ENCODE peak calls at places on chromosome 17, in ten cellular contexts. One of them, this sample, is unnamed.

GRCh38 chr17:18026408-18026776 is 12.6 kb downstream of the ATPAF2 start:
- DNase-seq in uterus: no peak
- DNase-seq in endothelial cell of umbilical vein: peak; percentile 29
- DNase-seq in thyroid gland: peak; percentile 13
- DNase-seq in IMR-90: peak; percentile 81
- DNase-seq in A549: no peak
- DNase-seq in gastrocnemius medialis: peak; percentile 32
- DNase-seq in breast epithelium: no peak
- DNase-seq in stomach: no peak
- DNase-seq in transverse colon: no peak
- DNase-seq in this sample: no peak

GRCh38 chr17:51035436-51035835 is 85.2 kb downstream of the SPAG9 start:
- DNase-seq in uterus: no peak
- DNase-seq in endothelial cell of umbilical vein: peak; percentile 68
- DNase-seq in thyroid gland: no peak
- DNase-seq in IMR-90: peak; percentile 91
- DNase-seq in A549: no peak
- DNase-seq in gastrocnemius medialis: no peak
- DNase-seq in breast epithelium: no peak
- DNase-seq in stomach: no peak
- DNase-seq in transverse colon: no peak
- DNase-seq in this sample: no peak

GRCh38 chr17:68981288-68981687 is 26.1 kb upstream of the ABCA8 start:
- DNase-seq in uterus: peak; percentile 26
- DNase-seq in endothelial cell of umbilical vein: peak; percentile 98
- DNase-seq in thyroid gland: peak; percentile 19
- DNase-seq in IMR-90: peak; percentile 36
- DNase-seq in A549: no peak
- DNase-seq in gastrocnemius medialis: peak; percentile 46
- DNase-seq in breast epithelium: no peak
- DNase-seq in stomach: peak; percentile 29
- DNase-seq in transverse colon: peak; percentile 25
- DNase-seq in this sample: peak; percentile 28

GRCh38 chr17:19237389-19238166 is 412 bp downstream of the EPN2 start:
- DNase-seq in uterus: no peak
- DNase-seq in endothelial cell of umbilical vein: peak; percentile 51
- DNase-seq in thyroid gland: peak; percentile 33
- DNase-seq in IMR-90: no peak
- DNase-seq in A549: peak; percentile 51
- DNase-seq in gastrocnemius medialis: peak; percentile 34
- DNase-seq in breast epithelium: peak; percentile 54
- DNase-seq in stomach: peak; percentile 37
- DNase-seq in transverse colon: peak; percentile 50
- DNase-seq in this sample: no peak

GRCh38 chr17:77974396-77974795 is 15.9 kb downstream of the TNRC6C start:
- DNase-seq in uterus: no peak
- DNase-seq in endothelial cell of umbilical vein: no peak
- DNase-seq in thyroid gland: no peak
- DNase-seq in IMR-90: no peak
- DNase-seq in A549: no peak
- DNase-seq in gastrocnemius medialis: no peak
- DNase-seq in breast epithelium: no peak
- DNase-seq in stomach: no peak
- DNase-seq in transverse colon: no peak
- DNase-seq in this sample: no peak

GRCh38 chr17:65633146-65633881 is 71.9 kb upstream of the AXIN2 start:
- DNase-seq in uterus: no peak
- DNase-seq in endothelial cell of umbilical vein: peak; percentile 57
- DNase-seq in thyroid gland: no peak
- DNase-seq in IMR-90: no peak
- DNase-seq in A549: no peak
- DNase-seq in gastrocnemius medialis: no peak
- DNase-seq in breast epithelium: no peak
- DNase-seq in stomach: no peak
- DNase-seq in transverse colon: no peak
- DNase-seq in this sample: no peak

GRCh38 chr17:77454560-77455095 is 313.9 kb downstream of the SEC14L1 start:
- DNase-seq in uterus: no peak
- DNase-seq in endothelial cell of umbilical vein: no peak
- DNase-seq in thyroid gland: no peak
- DNase-seq in IMR-90: no peak
- DNase-seq in A549: no peak
- DNase-seq in gastrocnemius medialis: no peak
- DNase-seq in breast epithelium: no peak
- DNase-seq in stomach: no peak
- DNase-seq in transverse colon: no peak
- DNase-seq in this sample: no peak

GRCh38 chr17:36691606-36692005 is 90.2 kb downstream of the MRM1 start:
- DNase-seq in uterus: no peak
- DNase-seq in endothelial cell of umbilical vein: no peak
- DNase-seq in thyroid gland: no peak
- DNase-seq in IMR-90: no peak
- DNase-seq in A549: no peak
- DNase-seq in gastrocnemius medialis: no peak
- DNase-seq in breast epithelium: no peak
- DNase-seq in stomach: no peak
- DNase-seq in transverse colon: no peak
- DNase-seq in this sample: no peak

GRCh38 chr17:6677158-6677831 is 25.7 kb downstream of the C17orf100 start:
- DNase-seq in uterus: no peak
- DNase-seq in endothelial cell of umbilical vein: no peak
- DNase-seq in thyroid gland: no peak
- DNase-seq in IMR-90: peak; percentile 3
- DNase-seq in A549: no peak
- DNase-seq in gastrocnemius medialis: no peak
- DNase-seq in breast epithelium: no peak
- DNase-seq in stomach: peak; percentile 29
- DNase-seq in transverse colon: no peak
- DNase-seq in this sample: no peak

GRCh38 chr17:44557653-44558285 is 485 bp downstream of the FZD2 start:
- DNase-seq in uterus: peak; percentile 38
- DNase-seq in endothelial cell of umbilical vein: peak; percentile 60
- DNase-seq in thyroid gland: peak; percentile 56
- DNase-seq in IMR-90: peak; percentile 72
- DNase-seq in A549: peak; percentile 64
- DNase-seq in gastrocnemius medialis: no peak
- DNase-seq in breast epithelium: no peak
- DNase-seq in stomach: peak; percentile 36
- DNase-seq in transverse colon: peak; percentile 33
- DNase-seq in this sample: peak; percentile 86

GRCh38 chr17:47004906-47005305 is 25.9 kb upstream of the RPRML start:
- DNase-seq in uterus: no peak
- DNase-seq in endothelial cell of umbilical vein: peak; percentile 75
- DNase-seq in thyroid gland: no peak
- DNase-seq in IMR-90: no peak
- DNase-seq in A549: no peak
- DNase-seq in gastrocnemius medialis: no peak
- DNase-seq in breast epithelium: no peak
- DNase-seq in stomach: no peak
- DNase-seq in transverse colon: no peak
- DNase-seq in this sample: no peak

GRCh38 chr17:47013341-47013740 is 34.3 kb upstream of the RPRML start:
- DNase-seq in uterus: no peak
- DNase-seq in endothelial cell of umbilical vein: no peak
- DNase-seq in thyroid gland: no peak
- DNase-seq in IMR-90: no peak
- DNase-seq in A549: no peak
- DNase-seq in gastrocnemius medialis: no peak
- DNase-seq in breast epithelium: no peak
- DNase-seq in stomach: no peak
- DNase-seq in transverse colon: no peak
- DNase-seq in this sample: no peak

GRCh38 chr17:47012457-47012856 is 33.4 kb upstream of the RPRML start:
- DNase-seq in uterus: no peak
- DNase-seq in endothelial cell of umbilical vein: no peak
- DNase-seq in thyroid gland: no peak
- DNase-seq in IMR-90: no peak
- DNase-seq in A549: no peak
- DNase-seq in gastrocnemius medialis: no peak
- DNase-seq in breast epithelium: no peak
- DNase-seq in stomach: no peak
- DNase-seq in transverse colon: no peak
- DNase-seq in this sample: no peak

GRCh38 chr17:47009759-47010594 is 30.9 kb upstream of the RPRML start:
- DNase-seq in uterus: no peak
- DNase-seq in endothelial cell of umbilical vein: no peak
- DNase-seq in thyroid gland: no peak
- DNase-seq in IMR-90: no peak
- DNase-seq in A549: no peak
- DNase-seq in gastrocnemius medialis: no peak
- DNase-seq in breast epithelium: no peak
- DNase-seq in stomach: no peak
- DNase-seq in transverse colon: no peak
- DNase-seq in this sample: no peak
- TF ChIP-seq POLR2A in uterus: no peak
- TF ChIP-seq POLR2A in endothelial cell of umbilical vein: no peak
- TF ChIP-seq POLR2A in thyroid gland: no peak
- TF ChIP-seq POLR2A in IMR-90: no peak
- TF ChIP-seq POLR2A in A549: no peak
- TF ChIP-seq POLR2A in gastrocnemius medialis: no peak
- TF ChIP-seq POLR2A in breast epithelium: no peak
- TF ChIP-seq POLR2A in stomach: no peak
- TF ChIP-seq POLR2A in transverse colon: no peak
- TF ChIP-seq POLR2A in this sample: no peak

GRCh38 chr17:52823155-52823554 is 664.6 kb upstream of the CA10 start:
- DNase-seq in uterus: no peak
- DNase-seq in endothelial cell of umbilical vein: peak; percentile 4
- DNase-seq in thyroid gland: no peak
- DNase-seq in IMR-90: no peak
- DNase-seq in A549: no peak
- DNase-seq in gastrocnemius medialis: no peak
- DNase-seq in breast epithelium: no peak
- DNase-seq in stomach: no peak
- DNase-seq in transverse colon: no peak
- DNase-seq in this sample: no peak
- TF ChIP-seq CTCF in uterus: no peak
- TF ChIP-seq CTCF in endothelial cell of umbilical vein: no peak
- TF ChIP-seq CTCF in thyroid gland: no peak
- TF ChIP-seq CTCF in IMR-90: no peak
- TF ChIP-seq CTCF in A549: no peak
- TF ChIP-seq CTCF in gastrocnemius medialis: no peak
- TF ChIP-seq CTCF in breast epithelium: no peak
- TF ChIP-seq CTCF in stomach: no peak
- TF ChIP-seq CTCF in transverse colon: no peak
- TF ChIP-seq CTCF in this sample: no peak

GRCh38 chr17:75980188-75981018 is 1.4 kb downstream of the TEN1 start:
- DNase-seq in uterus: no peak
- DNase-seq in endothelial cell of umbilical vein: no peak
- DNase-seq in thyroid gland: peak; percentile 32
- DNase-seq in IMR-90: no peak
- DNase-seq in A549: no peak
- DNase-seq in gastrocnemius medialis: no peak
- DNase-seq in breast epithelium: no peak
- DNase-seq in stomach: no peak
- DNase-seq in transverse colon: no peak
- DNase-seq in this sample: no peak

GRCh38 chr17:75976175-75976848 is 2.7 kb downstream of the ACOX1 start:
- DNase-seq in uterus: no peak
- DNase-seq in endothelial cell of umbilical vein: no peak
- DNase-seq in thyroid gland: no peak
- DNase-seq in IMR-90: peak; percentile 23
- DNase-seq in A549: peak; percentile 24
- DNase-seq in gastrocnemius medialis: no peak
- DNase-seq in breast epithelium: no peak
- DNase-seq in stomach: no peak
- DNase-seq in transverse colon: no peak
- DNase-seq in this sample: no peak

GRCh38 chr17:75979705-75980187 is 706 bp downstream of the TEN1 start:
- DNase-seq in uterus: no peak
- DNase-seq in endothelial cell of umbilical vein: no peak
- DNase-seq in thyroid gland: no peak
- DNase-seq in IMR-90: peak; percentile 79
- DNase-seq in A549: no peak
- DNase-seq in gastrocnemius medialis: no peak
- DNase-seq in breast epithelium: no peak
- DNase-seq in stomach: no peak
- DNase-seq in transverse colon: no peak
- DNase-seq in this sample: no peak

GRCh38 chr17:75978938-75979704 is at the start of the genes ACOX1 and TEN1:
- DNase-seq in uterus: peak; percentile 97
- DNase-seq in endothelial cell of umbilical vein: peak; percentile 95
- DNase-seq in thyroid gland: peak; percentile 99
- DNase-seq in IMR-90: peak; percentile 95
- DNase-seq in A549: peak; percentile 99
- DNase-seq in gastrocnemius medialis: peak; percentile 97
- DNase-seq in breast epithelium: peak; percentile 98
- DNase-seq in stomach: peak; percentile 97
- DNase-seq in transverse colon: peak; percentile 98
- DNase-seq in this sample: peak; percentile 100

GRCh38 chr17:75975757-75976174 is 3.2 kb downstream of the ACOX1 start:
- DNase-seq in uterus: no peak
- DNase-seq in endothelial cell of umbilical vein: no peak
- DNase-seq in thyroid gland: no peak
- DNase-seq in IMR-90: no peak
- DNase-seq in A549: no peak
- DNase-seq in gastrocnemius medialis: no peak
- DNase-seq in breast epithelium: no peak
- DNase-seq in stomach: no peak
- DNase-seq in transverse colon: no peak
- DNase-seq in this sample: no peak
- H3K4me3 ChIP-seq in uterus: no peak overlapping the region
- H3K4me3 ChIP-seq in endothelial cell of umbilical vein: no peak overlapping the region
- H3K4me3 ChIP-seq in thyroid gland: no peak overlapping the region
- H3K4me3 ChIP-seq in IMR-90: no peak overlapping the region
- H3K4me3 ChIP-seq in A549: no peak overlapping the region
- H3K4me3 ChIP-seq in gastrocnemius medialis: peak overlapping the region; percentile 28
- H3K4me3 ChIP-seq in breast epithelium: peak overlapping the region; percentile 0
- H3K4me3 ChIP-seq in stomach: peak overlapping the region; percentile 72
- H3K4me3 ChIP-seq in transverse colon: no peak overlapping the region
- H3K4me3 ChIP-seq in this sample: no peak overlapping the region

DNA sequence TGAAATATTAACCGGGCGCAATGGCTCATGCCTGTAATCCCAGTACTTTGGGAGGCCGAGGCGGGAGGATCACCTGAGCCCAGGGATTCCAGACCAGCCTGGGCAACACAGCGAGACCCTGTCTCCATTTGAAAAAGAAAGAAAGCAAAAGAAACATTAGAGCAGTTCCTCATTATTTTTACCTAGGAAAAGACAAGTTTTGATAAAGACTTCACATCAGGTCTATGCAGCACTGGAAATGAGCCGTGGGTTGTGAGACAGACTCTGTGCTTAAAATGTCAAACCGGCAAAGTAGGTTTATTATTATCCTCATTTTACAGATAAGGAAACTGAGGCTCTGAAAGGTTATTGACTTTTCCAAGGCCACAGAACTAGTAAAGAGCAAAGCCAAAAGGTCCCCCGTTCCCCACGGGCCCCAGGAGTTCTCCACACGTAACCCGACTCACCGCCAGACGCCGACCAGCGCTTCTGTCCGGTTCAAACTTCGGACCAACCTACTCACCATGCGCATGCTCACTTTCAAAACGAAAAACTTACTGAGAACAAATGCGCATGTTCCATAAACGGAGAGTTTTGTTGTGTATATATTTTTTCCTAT is 393 bp downstream of the TUBD1 start:
- DNase-seq in uterus: no peak
- DNase-seq in endothelial cell of umbilical vein: no peak
- DNase-seq in thyroid gland: no peak
- DNase-seq in IMR-90: no peak
- DNase-seq in A549: peak; percentile 24
- DNase-seq in gastrocnemius medialis: no peak
- DNase-seq in breast epithelium: peak; percentile 56
- DNase-seq in stomach: no peak
- DNase-seq in transverse colon: peak; percentile 14
- DNase-seq in this sample: peak; percentile 88
- TF ChIP-seq POLR2A in uterus: no peak
- TF ChIP-seq POLR2A in endothelial cell of umbilical vein: no peak
- TF ChIP-seq POLR2A in thyroid gland: no peak
- TF ChIP-seq POLR2A in IMR-90: peak; percentile 64
- TF ChIP-seq POLR2A in A549: peak; percentile 64
- TF ChIP-seq POLR2A in gastrocnemius medialis: no peak
- TF ChIP-seq POLR2A in breast epithelium: no peak
- TF ChIP-seq POLR2A in stomach: no peak
- TF ChIP-seq POLR2A in transverse colon: no peak
- TF ChIP-seq POLR2A in this sample: no peak